ENCODE peak calls at places on chromosomes 16 and 17, in six cellular contexts. L is fibroblast of lung, I is IMR-90, Q is AG04450, V is lower lobe of right lung, Y is cardiac fibroblast. C is an unnamed sample.

GRCh38 chr17:63275968-63276349 is 170.1 kb downstream of the CYB561 start:
- DNase-seq in L (peak), I (no peak), Q (no peak), V (no peak), Y (no peak), C (peak)

GRCh38 chr17:1916339-1916738 is 86.5 kb downstream of the RPA1 start:
- DNase-seq in L (no peak), I (no peak), Q (no peak), V (no peak), Y (no peak), C (no peak)

GRCh38 chr16:84026601-84027000 is 16.0 kb downstream of the SLC38A8 start:
- DNase-seq in L (no peak), I (no peak), Q (no peak), V (no peak), Y (no peak), C (no peak)

GRCh38 chr17:30808785-30809286 is 15.7 kb downstream of the CRLF3 start:
- DNase-seq in L (no peak), I (no peak), Q (no peak), V (no peak), Y (no peak), C (no peak)

GRCh38 chr16:56910654-56911539 is 21.0 kb upstream of the HERPUD1 start:
- DNase-seq in L (peak), I (peak), Q (peak), V (no peak), Y (peak), C (peak)

GRCh38 chr17:38724337-38724988 is 5.7 kb upstream of the CISD3 start:
- DNase-seq in L (no peak), I (no peak), Q (no peak), V (no peak), Y (no peak), C (no peak)

GRCh38 chr16:23071202-23072083 is 77.8 kb downstream of the USP31 start:
- DNase-seq in L (no peak), I (peak), Q (no peak), V (no peak), Y (peak), C (peak)

GRCh38 chr16:84209989-84210388 is 19.0 kb downstream of the ADAD2 start:
- DNase-seq in L (no peak), I (peak), Q (no peak), V (no peak), Y (no peak), C (no peak)

GRCh38 chr17:62832405-62832804 is 24.3 kb upstream of the MARCHF10 start:
- DNase-seq in L (no peak), I (no peak), Q (no peak), V (no peak), Y (no peak), C (no peak)

GRCh38 chr16:17647879-17648649 is 177.3 kb upstream of the XYLT1 start:
- DNase-seq in L (no peak), I (no peak), Q (no peak), V (no peak), Y (no peak), C (no peak)

GRCh38 chr17:69084911-69085310 is 24.2 kb upstream of the ABCA9 start:
- DNase-seq in L (no peak), I (no peak), Q (no peak), V (no peak), Y (no peak), C (no peak)

GRCh38 chr17:71628306-71628705 is 492.5 kb upstream of the SOX9 start:
- DNase-seq in L (no peak), I (no peak), Q (no peak), V (no peak), Y (no peak), C (no peak)

GRCh38 chr17:82241926-82242697 is 13.3 kb downstream of the SLC16A3 start:
- DNase-seq in L (peak), I (no peak), Q (no peak), V (no peak), Y (peak), C (no peak)

GRCh38 chr17:67095803-67096202 is 51.4 kb downstream of the CACNG1 start:
- DNase-seq in L (peak), I (peak), Q (no peak), V (no peak), Y (peak), C (peak)

GRCh38 chr17:74531231-74531761 is at the start of gene CD300LB:
- DNase-seq in L (no peak), I (no peak), Q (no peak), V (peak), Y (no peak), C (no peak)

GRCh38 chr16:75151798-75152197 is 3.5 kb downstream of the ZFP1 start:
- DNase-seq in L (no peak), I (no peak), Q (no peak), V (no peak), Y (no peak), C (no peak)

GRCh38 chr17:74099441-74100340 is 103.8 kb upstream of the RPL38 start:
- DNase-seq in L (no peak), I (no peak), Q (no peak), V (no peak), Y (no peak), C (no peak)

GRCh38 chr16:55370762-55371482 is 46.9 kb downstream of the IRX6 start:
- DNase-seq in L (peak), I (peak), Q (no peak), V (peak), Y (peak), C (peak)

GRCh38 chr16:16014329-16015224 is 65.2 kb downstream of the ABCC1 start:
- DNase-seq in L (peak), I (peak), Q (no peak), V (peak), Y (peak), C (peak)

GRCh38 chr17:79589669-79590270 is 21.1 kb downstream of the RBFOX3 start:
- DNase-seq in L (no peak), I (no peak), Q (no peak), V (no peak), Y (no peak), C (no peak)

GRCh38 chr16:54417384-54417783 is 130.8 kb upstream of the IRX3 start:
- DNase-seq in L (no peak), I (no peak), Q (no peak), V (no peak), Y (no peak), C (no peak)

GRCh38 chr16:52470601-52471000 is 76.3 kb downstream of the TOX3 start:
- DNase-seq in L (no peak), I (no peak), Q (no peak), V (no peak), Y (no peak), C (no peak)

GRCh38 chr16:568401-569258 is 1.1 kb upstream of the PIGQ start:
- DNase-seq in L (no peak), I (no peak), Q (no peak), V (no peak), Y (no peak), C (no peak)

GRCh38 chr16:54879681-54880080 is 51.0 kb upstream of the IRX5 start:
- DNase-seq in L (no peak), I (no peak), Q (no peak), V (no peak), Y (no peak), C (no peak)

GRCh38 chr16:77869997-77870813 is 81.8 kb downstream of the VAT1L start:
- DNase-seq in L (peak), I (no peak), Q (no peak), V (no peak), Y (peak), C (peak)

GRCh38 chr16:84501077-84501735 is 3.3 kb downstream of the MEAK7 start:
- DNase-seq in L (no peak), I (peak), Q (no peak), V (no peak), Y (no peak), C (no peak)

GRCh38 chr17:80034977-80035686 is 540 bp downstream of the TBC1D16 start:
- DNase-seq in L (peak), I (peak), Q (no peak), V (peak), Y (peak), C (peak)

GRCh38 chr16:165218-165538 is 600 bp upstream of the HBM start:
- DNase-seq in L (no peak), I (no peak), Q (no peak), V (no peak), Y (no peak), C (no peak)

GRCh38 chr17:31339906-31340661 is 18.7 kb upstream of the EVI2A start:
- DNase-seq in L (peak), I (peak), Q (no peak), V (no peak), Y (peak), C (peak)

GRCh38 chr17:78925662-78926555 is 722 bp upstream of the TIMP2 start:
- DNase-seq in L (peak), I (peak), Q (peak), V (peak), Y (peak), C (peak)

GRCh38 chr16:65833171-65833871 is 533.2 kb upstream of the CDH5 start:
- DNase-seq in L (peak), I (peak), Q (peak), V (no peak), Y (peak), C (peak)

GRCh38 chr17:34859652-34860051 is 101.6 kb downstream of the CCT6B start:
- DNase-seq in L (no peak), I (no peak), Q (no peak), V (no peak), Y (no peak), C (no peak)

GRCh38 chr17:16922386-16923096 is 49.4 kb downstream of the TNFRSF13B start:
- DNase-seq in L (no peak), I (peak), Q (no peak), V (no peak), Y (no peak), C (no peak)

GRCh38 chr17:82593590-82594087 is 54.6 kb downstream of the WDR45B start:
- DNase-seq in L (peak), I (no peak), Q (no peak), V (peak), Y (no peak), C (no peak)

GRCh38 chr17:79544142-79544914 is 66.5 kb downstream of the RBFOX3 start:
- DNase-seq in L (no peak), I (no peak), Q (no peak), V (no peak), Y (no peak), C (no peak)

GRCh38 chr16:86579268-86580062 is 1.1 kb downstream of the FOXL1 start:
- DNase-seq in L (no peak), I (no peak), Q (no peak), V (no peak), Y (no peak), C (no peak)

GRCh38 chr16:54936979-54937672 is 6.5 kb downstream of the IRX5 start:
- DNase-seq in L (no peak), I (no peak), Q (no peak), V (peak), Y (peak), C (no peak)

GRCh38 chr17:4214142-4214541 is 49.6 kb downstream of the ANKFY1 start:
- DNase-seq in L (no peak), I (no peak), Q (no peak), V (no peak), Y (no peak), C (no peak)
- H3K4me3 ChIP-seq in L (no peak), I (no peak), Q (no peak), V (no peak), Y (no peak), C (no peak)

GRCh38 chr16:47644661-47645060 is 183.5 kb downstream of the PHKB start:
- DNase-seq in L (peak), I (peak), Q (no peak), V (no peak), Y (peak), C (peak)

GRCh38 chr16:47638175-47638574 is 177.0 kb downstream of the PHKB start:
- DNase-seq in L (no peak), I (no peak), Q (no peak), V (no peak), Y (no peak), C (no peak)

GRCh38 chr16:47643610-47644009 is 182.5 kb downstream of the PHKB start:
- DNase-seq in L (no peak), I (no peak), Q (no peak), V (no peak), Y (no peak), C (no peak)

GRCh38 chr16:47646914-47647313 is 185.8 kb downstream of the PHKB start:
- DNase-seq in L (no peak), I (no peak), Q (no peak), V (no peak), Y (no peak), C (no peak)

DNA sequence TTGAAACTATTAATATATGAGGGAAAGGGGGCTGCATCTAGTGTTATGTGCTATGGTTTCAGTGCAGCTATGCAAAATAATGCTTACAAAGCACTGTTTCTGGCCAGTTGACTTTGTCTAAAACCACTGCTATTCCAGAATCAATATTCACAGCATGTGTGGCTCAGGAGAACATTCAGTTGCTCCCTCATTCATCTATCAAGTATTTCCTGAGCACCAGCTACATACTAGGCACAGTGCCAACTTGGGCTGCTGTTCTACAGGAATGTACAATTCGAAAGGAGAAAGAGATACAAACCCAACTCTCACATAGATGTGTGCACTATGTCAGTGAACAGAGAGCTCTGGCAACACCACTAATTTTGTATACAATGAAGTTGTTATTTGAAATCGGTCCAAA is 183.0 kb downstream of the PHKB start:
- DNase-seq in L (peak), I (peak), Q (peak), V (no peak), Y (peak), C (peak)
- H3K4me3 ChIP-seq in L (no peak), I (no peak), Q (no peak), V (no peak), Y (no peak), C (no peak)

GRCh38 chr17:76948301-76948700 is 80.1 kb downstream of the MGAT5B start:
- DNase-seq in L (no peak), I (no peak), Q (no peak), V (no peak), Y (no peak), C (no peak)
- H3K4me3 ChIP-seq in L (no peak), I (no peak), Q (no peak), V (no peak), Y (no peak), C (no peak)

GRCh38 chr16:8937803-8938202 is 25.9 kb downstream of the USP7 start:
- DNase-seq in L (no peak), I (no peak), Q (no peak), V (no peak), Y (no peak), C (no peak)
- H3K4me3 ChIP-seq in L (no peak), I (no peak), Q (no peak), V (no peak), Y (no peak), C (no peak)

GRCh38 chr17:20852541-20853370 is 190.1 kb downstream of the USP22 start:
- DNase-seq in L (peak), I (no peak), Q (no peak), V (no peak), Y (peak), C (no peak)
- H3K4me3 ChIP-seq in L (peak), I (peak), Q (peak), V (peak), Y (peak), C (no peak)

C was measured in fibroblast of pulmonary artery.